ENCODE peak calls at places on chromosomes 12 and 14, in four cellular contexts. One of them, this sample, is unnamed.

GRCh38 chr14:73576391-73576790 is 7.4 kb downstream of the ACOT2 start:
- DNase-seq in HTR-8/SVneo: no peak
- DNase-seq in stimulated activated CD8-positive, alpha-beta memory T cell treated with anti-CD3 and anti-CD28 coated beads, Interleukin-7, amount 100 ng/mL, for 1 hour: no peak
- DNase-seq in tibial nerve: no peak
- DNase-seq in this sample: no peak

GRCh38 chr14:69268763-69269162 is 8.8 kb downstream of the GALNT16 start:
- DNase-seq in HTR-8/SVneo: peak; percentile 76
- DNase-seq in stimulated activated CD8-positive, alpha-beta memory T cell treated with anti-CD3 and anti-CD28 coated beads, Interleukin-7, amount 100 ng/mL, for 1 hour: no peak
- DNase-seq in tibial nerve: no peak
- DNase-seq in this sample: no peak

GRCh38 chr12:99311373-99311772 is 336.2 kb upstream of the GARIN6 start:
- DNase-seq in tibial nerve: no peak
- DNase-seq in stimulated activated CD8-positive, alpha-beta memory T cell treated with anti-CD3 and anti-CD28 coated beads, Interleukin-7, amount 100 ng/mL, for 1 hour: no peak
- DNase-seq in HTR-8/SVneo: no peak
- DNase-seq in this sample: no peak

GRCh38 chr12:68609955-68610434 is 704 bp upstream of the RAP1B start:
- DNase-seq in stimulated activated CD8-positive, alpha-beta memory T cell treated with anti-CD3 and anti-CD28 coated beads, Interleukin-7, amount 100 ng/mL, for 1 hour: no peak
- DNase-seq in tibial nerve: peak; percentile 53
- DNase-seq in HTR-8/SVneo: peak; percentile 23
- DNase-seq in this sample: no peak

GRCh38 chr12:53197011-53197640 is 9.9 kb downstream of the ITGB7 start:
- DNase-seq in stimulated activated CD8-positive, alpha-beta memory T cell treated with anti-CD3 and anti-CD28 coated beads, Interleukin-7, amount 100 ng/mL, for 1 hour: no peak
- DNase-seq in HTR-8/SVneo: no peak
- DNase-seq in tibial nerve: no peak
- DNase-seq in this sample: no peak

GRCh38 chr12:87793134-87793533 is 236.1 kb downstream of the C12orf50 start:
- DNase-seq in tibial nerve: no peak
- DNase-seq in HTR-8/SVneo: no peak
- DNase-seq in stimulated activated CD8-positive, alpha-beta memory T cell treated with anti-CD3 and anti-CD28 coated beads, Interleukin-7, amount 100 ng/mL, for 1 hour: no peak
- DNase-seq in this sample: no peak

GRCh38 chr12:132550014-132550802 is 60.2 kb downstream of the LRCOL1 start:
- DNase-seq in HTR-8/SVneo: no peak
- DNase-seq in tibial nerve: no peak
- DNase-seq in stimulated activated CD8-positive, alpha-beta memory T cell treated with anti-CD3 and anti-CD28 coated beads, Interleukin-7, amount 100 ng/mL, for 1 hour: no peak
- DNase-seq in this sample: no peak

GRCh38 chr12:57998251-57998650 is 56.9 kb downstream of the ATP23 start:
- DNase-seq in stimulated activated CD8-positive, alpha-beta memory T cell treated with anti-CD3 and anti-CD28 coated beads, Interleukin-7, amount 100 ng/mL, for 1 hour: no peak
- DNase-seq in tibial nerve: no peak
- DNase-seq in HTR-8/SVneo: no peak
- DNase-seq in this sample: no peak

GRCh38 chr14:85060116-85060515 is 469.8 kb upstream of the FLRT2 start:
- DNase-seq in stimulated activated CD8-positive, alpha-beta memory T cell treated with anti-CD3 and anti-CD28 coated beads, Interleukin-7, amount 100 ng/mL, for 1 hour: no peak
- DNase-seq in tibial nerve: no peak
- DNase-seq in HTR-8/SVneo: no peak
- DNase-seq in this sample: no peak

GRCh38 chr12:80107221-80107620 is 7.9 kb downstream of the OTOGL start:
- DNase-seq in stimulated activated CD8-positive, alpha-beta memory T cell treated with anti-CD3 and anti-CD28 coated beads, Interleukin-7, amount 100 ng/mL, for 1 hour: no peak
- DNase-seq in HTR-8/SVneo: no peak
- DNase-seq in tibial nerve: no peak
- DNase-seq in this sample: no peak

GRCh38 chr14:104130974-104131651 is 7.3 kb upstream of the KIF26A start:
- DNase-seq in HTR-8/SVneo: no peak
- DNase-seq in tibial nerve: no peak
- DNase-seq in stimulated activated CD8-positive, alpha-beta memory T cell treated with anti-CD3 and anti-CD28 coated beads, Interleukin-7, amount 100 ng/mL, for 1 hour: no peak
- DNase-seq in this sample: no peak

GRCh38 chr12:95118138-95118787 is 44.8 kb upstream of the NR2C1 start:
- DNase-seq in stimulated activated CD8-positive, alpha-beta memory T cell treated with anti-CD3 and anti-CD28 coated beads, Interleukin-7, amount 100 ng/mL, for 1 hour: no peak
- DNase-seq in HTR-8/SVneo: peak; percentile 59
- DNase-seq in tibial nerve: no peak
- DNase-seq in this sample: no peak

GRCh38 chr12:95634622-95635621 is 83.6 kb upstream of the USP44 start:
- DNase-seq in HTR-8/SVneo: no peak
- DNase-seq in stimulated activated CD8-positive, alpha-beta memory T cell treated with anti-CD3 and anti-CD28 coated beads, Interleukin-7, amount 100 ng/mL, for 1 hour: no peak
- DNase-seq in tibial nerve: no peak
- DNase-seq in this sample: no peak

GRCh38 chr14:101985957-101986356 is 21.6 kb downstream of the DYNC1H1 start:
- DNase-seq in stimulated activated CD8-positive, alpha-beta memory T cell treated with anti-CD3 and anti-CD28 coated beads, Interleukin-7, amount 100 ng/mL, for 1 hour: no peak
- DNase-seq in tibial nerve: no peak
- DNase-seq in HTR-8/SVneo: no peak
- DNase-seq in this sample: no peak

This sample was measured in ureter.